ENCODE peak calls at places on chromosomes 4 and X, in ten cellular contexts. One of them, this sample, is unnamed.

GRCh38 chrX:47384502-47384901 is 14.1 kb downstream of the ZNF157 start:
- DNase-seq in HEK293T: peak
- DNase-seq in psoas muscle: no peak
- DNase-seq in NCI-H1092: peak
- DNase-seq in ELR: peak
- DNase-seq in head of caudate nucleus: peak
- DNase-seq in stimulated activated CD4-positive, alpha-beta T cell treated with anti-CD3 and anti-CD28 coated beads, Interleukin-4, amount 100 ng/mL, for 24 hours: peak
- DNase-seq in activated gamma-delta T cell treated with anti-CD3 and anti-CD28 coated beads, Interleukin-2, amount 50 U/mL, for 16 hours: peak
- DNase-seq in NCI-H2171: no peak
- DNase-seq in fibroblast of lung: peak
- DNase-seq in this sample: no peak

GRCh38 chr4:107094332-107094731 is 58.2 kb upstream of the DKK2 start:
- DNase-seq in HEK293T: peak
- DNase-seq in psoas muscle: no peak
- DNase-seq in NCI-H1092: no peak
- DNase-seq in ELR: peak
- DNase-seq in head of caudate nucleus: no peak
- DNase-seq in stimulated activated CD4-positive, alpha-beta T cell treated with anti-CD3 and anti-CD28 coated beads, Interleukin-4, amount 100 ng/mL, for 24 hours: no peak
- DNase-seq in activated gamma-delta T cell treated with anti-CD3 and anti-CD28 coated beads, Interleukin-2, amount 50 U/mL, for 16 hours: no peak
- DNase-seq in NCI-H2171: no peak
- DNase-seq in fibroblast of lung: peak
- DNase-seq in this sample: no peak

GRCh38 chrX:9724711-9725110 is 40.9 kb downstream of the GPR143 start:
- DNase-seq in HEK293T: no peak
- DNase-seq in psoas muscle: no peak
- DNase-seq in NCI-H1092: no peak
- DNase-seq in ELR: peak
- DNase-seq in head of caudate nucleus: no peak
- DNase-seq in stimulated activated CD4-positive, alpha-beta T cell treated with anti-CD3 and anti-CD28 coated beads, Interleukin-4, amount 100 ng/mL, for 24 hours: no peak
- DNase-seq in activated gamma-delta T cell treated with anti-CD3 and anti-CD28 coated beads, Interleukin-2, amount 50 U/mL, for 16 hours: no peak
- DNase-seq in NCI-H2171: no peak
- DNase-seq in fibroblast of lung: peak
- DNase-seq in this sample: no peak

GRCh38 chrX:23885803-23886202 is 21.9 kb downstream of the APOO start:
- DNase-seq in HEK293T: no peak
- DNase-seq in psoas muscle: no peak
- DNase-seq in NCI-H1092: no peak
- DNase-seq in ELR: no peak
- DNase-seq in head of caudate nucleus: no peak
- DNase-seq in stimulated activated CD4-positive, alpha-beta T cell treated with anti-CD3 and anti-CD28 coated beads, Interleukin-4, amount 100 ng/mL, for 24 hours: no peak
- DNase-seq in activated gamma-delta T cell treated with anti-CD3 and anti-CD28 coated beads, Interleukin-2, amount 50 U/mL, for 16 hours: no peak
- DNase-seq in NCI-H2171: no peak
- DNase-seq in fibroblast of lung: no peak
- DNase-seq in this sample: no peak

GRCh38 chrX:130896026-130896425 is 7.0 kb downstream of the ENOX2 start:
- DNase-seq in HEK293T: no peak
- DNase-seq in psoas muscle: no peak
- DNase-seq in NCI-H1092: no peak
- DNase-seq in ELR: no peak
- DNase-seq in head of caudate nucleus: no peak
- DNase-seq in stimulated activated CD4-positive, alpha-beta T cell treated with anti-CD3 and anti-CD28 coated beads, Interleukin-4, amount 100 ng/mL, for 24 hours: no peak
- DNase-seq in activated gamma-delta T cell treated with anti-CD3 and anti-CD28 coated beads, Interleukin-2, amount 50 U/mL, for 16 hours: no peak
- DNase-seq in NCI-H2171: no peak
- DNase-seq in fibroblast of lung: no peak
- DNase-seq in this sample: no peak

GRCh38 chr4:3267576-3268394 is 18.8 kb downstream of the MSANTD1 start:
- DNase-seq in HEK293T: no peak
- DNase-seq in psoas muscle: no peak
- DNase-seq in NCI-H1092: no peak
- DNase-seq in ELR: no peak
- DNase-seq in head of caudate nucleus: peak
- DNase-seq in stimulated activated CD4-positive, alpha-beta T cell treated with anti-CD3 and anti-CD28 coated beads, Interleukin-4, amount 100 ng/mL, for 24 hours: no peak
- DNase-seq in activated gamma-delta T cell treated with anti-CD3 and anti-CD28 coated beads, Interleukin-2, amount 50 U/mL, for 16 hours: no peak
- DNase-seq in NCI-H2171: no peak
- DNase-seq in fibroblast of lung: no peak
- DNase-seq in this sample: no peak

GRCh38 chrX:94204524-94204923 is 530.5 kb downstream of the FAM133A start:
- DNase-seq in HEK293T: peak
- DNase-seq in psoas muscle: no peak
- DNase-seq in NCI-H1092: no peak
- DNase-seq in ELR: no peak
- DNase-seq in head of caudate nucleus: no peak
- DNase-seq in stimulated activated CD4-positive, alpha-beta T cell treated with anti-CD3 and anti-CD28 coated beads, Interleukin-4, amount 100 ng/mL, for 24 hours: no peak
- DNase-seq in activated gamma-delta T cell treated with anti-CD3 and anti-CD28 coated beads, Interleukin-2, amount 50 U/mL, for 16 hours: no peak
- DNase-seq in NCI-H2171: no peak
- DNase-seq in fibroblast of lung: no peak
- DNase-seq in this sample: no peak

GRCh38 chr4:2596153-2596552 is 59.7 kb downstream of the FAM193A start:
- DNase-seq in HEK293T: no peak
- DNase-seq in psoas muscle: no peak
- DNase-seq in NCI-H1092: no peak
- DNase-seq in ELR: no peak
- DNase-seq in head of caudate nucleus: no peak
- DNase-seq in stimulated activated CD4-positive, alpha-beta T cell treated with anti-CD3 and anti-CD28 coated beads, Interleukin-4, amount 100 ng/mL, for 24 hours: no peak
- DNase-seq in activated gamma-delta T cell treated with anti-CD3 and anti-CD28 coated beads, Interleukin-2, amount 50 U/mL, for 16 hours: no peak
- DNase-seq in NCI-H2171: no peak
- DNase-seq in fibroblast of lung: no peak
- DNase-seq in this sample: no peak

GRCh38 chr4:168484626-168485025 is 4.3 kb upstream of the DDX60L start:
- DNase-seq in HEK293T: no peak
- DNase-seq in psoas muscle: no peak
- DNase-seq in NCI-H1092: no peak
- DNase-seq in ELR: peak
- DNase-seq in head of caudate nucleus: no peak
- DNase-seq in stimulated activated CD4-positive, alpha-beta T cell treated with anti-CD3 and anti-CD28 coated beads, Interleukin-4, amount 100 ng/mL, for 24 hours: no peak
- DNase-seq in activated gamma-delta T cell treated with anti-CD3 and anti-CD28 coated beads, Interleukin-2, amount 50 U/mL, for 16 hours: no peak
- DNase-seq in NCI-H2171: no peak
- DNase-seq in fibroblast of lung: peak
- DNase-seq in this sample: no peak

GRCh38 chrX:5829060-5829459 is 399.6 kb downstream of the NLGN4X start:
- DNase-seq in HEK293T: no peak
- DNase-seq in psoas muscle: no peak
- DNase-seq in NCI-H1092: no peak
- DNase-seq in ELR: no peak
- DNase-seq in head of caudate nucleus: no peak
- DNase-seq in stimulated activated CD4-positive, alpha-beta T cell treated with anti-CD3 and anti-CD28 coated beads, Interleukin-4, amount 100 ng/mL, for 24 hours: no peak
- DNase-seq in activated gamma-delta T cell treated with anti-CD3 and anti-CD28 coated beads, Interleukin-2, amount 50 U/mL, for 16 hours: no peak
- DNase-seq in NCI-H2171: no peak
- DNase-seq in fibroblast of lung: no peak
- DNase-seq in this sample: no peak

GRCh38 chr4:1248262-1249147 is at the start of gene CTBP1:
- DNase-seq in HEK293T: peak
- DNase-seq in psoas muscle: peak
- DNase-seq in NCI-H1092: peak
- DNase-seq in ELR: peak
- DNase-seq in head of caudate nucleus: peak
- DNase-seq in stimulated activated CD4-positive, alpha-beta T cell treated with anti-CD3 and anti-CD28 coated beads, Interleukin-4, amount 100 ng/mL, for 24 hours: peak
- DNase-seq in activated gamma-delta T cell treated with anti-CD3 and anti-CD28 coated beads, Interleukin-2, amount 50 U/mL, for 16 hours: peak
- DNase-seq in NCI-H2171: peak
- DNase-seq in fibroblast of lung: peak
- DNase-seq in this sample: peak

GRCh38 chr4:54482529-54482961 is 175.2 kb upstream of the KIT start:
- DNase-seq in HEK293T: no peak
- DNase-seq in psoas muscle: no peak
- DNase-seq in NCI-H1092: no peak
- DNase-seq in ELR: peak
- DNase-seq in head of caudate nucleus: no peak
- DNase-seq in stimulated activated CD4-positive, alpha-beta T cell treated with anti-CD3 and anti-CD28 coated beads, Interleukin-4, amount 100 ng/mL, for 24 hours: no peak
- DNase-seq in activated gamma-delta T cell treated with anti-CD3 and anti-CD28 coated beads, Interleukin-2, amount 50 U/mL, for 16 hours: no peak
- DNase-seq in NCI-H2171: no peak
- DNase-seq in fibroblast of lung: peak
- DNase-seq in this sample: no peak

GRCh38 chr4:185573651-185574199 is 38.4 kb upstream of the PDLIM3 start:
- DNase-seq in HEK293T: peak
- DNase-seq in psoas muscle: peak
- DNase-seq in NCI-H1092: peak
- DNase-seq in ELR: peak
- DNase-seq in head of caudate nucleus: no peak
- DNase-seq in stimulated activated CD4-positive, alpha-beta T cell treated with anti-CD3 and anti-CD28 coated beads, Interleukin-4, amount 100 ng/mL, for 24 hours: no peak
- DNase-seq in activated gamma-delta T cell treated with anti-CD3 and anti-CD28 coated beads, Interleukin-2, amount 50 U/mL, for 16 hours: no peak
- DNase-seq in NCI-H2171: no peak
- DNase-seq in fibroblast of lung: peak
- DNase-seq in this sample: no peak

This sample was measured in D721Med.